ENCODE peak calls at places on chromosome 22, in nine cellular contexts. J is activated gamma-delta T cell treated with anti-CD3 and anti-CD28 coated beads, Interleukin-2, amount 50 U/mL, for 16 hours; L is SHP77 treated with DMSO at 0.1 percent for 48 hours; B is stimulated activated CD4-positive, alpha-beta T cell treated with anti-CD3 and anti-CD28 coated beads, Interleukin-12 subunit alpha, Interleukin-12 subunit beta, amount 100 ng/mL, for 4 hours; Y is ACHN; K is fibroblast of the conjunctiva; N is T-helper 1 cell; T is tibial artery; X is HCEC 1CT. U is an unnamed sample.

GRCh38 chr22:23182289-23183106 is 2.2 kb downstream of the BCR start:
- DNase-seq in L (no peak), N (no peak), J (no peak), Y (peak), T (no peak), X (no peak), B (peak), K (no peak), U (no peak)

GRCh38 chr22:46087816-46088277 is 62.5 kb upstream of the PPARA start:
- DNase-seq in X (peak), T (peak), Y (no peak), K (peak), L (no peak), N (peak), J (no peak), B (no peak), U (no peak)

GRCh38 chr22:21876486-21877176 is 9.2 kb upstream of the MAPK1 start:
- DNase-seq in B (peak), Y (no peak), K (peak), X (peak), N (no peak), L (no peak), J (no peak), T (no peak), U (no peak)

GRCh38 chr22:41256898-41257260 is 16.1 kb upstream of the CHADL start:
- DNase-seq in X (no peak), J (no peak), Y (no peak), N (no peak), T (no peak), B (no peak), L (no peak), K (peak), U (no peak)

GRCh38 chr22:40666151-40666848 is 13.0 kb upstream of the MCHR1 start:
- DNase-seq in N (no peak), X (no peak), T (peak), Y (no peak), J (no peak), L (no peak), B (no peak), K (no peak), U (no peak)

GRCh38 chr22:28799125-28799833 is 1.1 kb downstream of the XBP1 start:
- DNase-seq in X (peak), N (no peak), J (no peak), K (peak), T (peak), L (no peak), B (no peak), Y (peak), U (peak)

GRCh38 chr22:38066381-38067027 is 9.3 kb downstream of the PICK1 start:
- DNase-seq in T (no peak), L (no peak), Y (no peak), N (no peak), X (no peak), J (no peak), B (no peak), K (no peak), U (no peak)

GRCh38 chr22:28017558-28017820 is 98.4 kb upstream of the PITPNB start:
- DNase-seq in J (no peak), K (no peak), T (no peak), Y (no peak), B (no peak), X (no peak), L (no peak), N (no peak), U (no peak)

GRCh38 chr22:27124336-27125023 is 467.1 kb downstream of the MIAT start:
- DNase-seq in J (no peak), B (no peak), X (no peak), K (no peak), Y (no peak), T (peak), N (no peak), L (no peak), U (no peak)

GRCh38 chr22:20080776-20081654 is 974 bp downstream of the DGCR8 start:
- DNase-seq in J (no peak), Y (peak), T (no peak), K (no peak), B (no peak), L (no peak), N (no peak), X (peak), U (peak)

GRCh38 chr22:26709617-26710390 is 52.4 kb downstream of the MIAT start:
- DNase-seq in K (no peak), X (peak), N (no peak), T (no peak), B (no peak), Y (no peak), L (no peak), J (no peak), U (no peak)

GRCh38 chr22:43197271-43197941 is 10.5 kb upstream of the TTLL12 start:
- DNase-seq in J (no peak), T (no peak), X (no peak), N (no peak), B (no peak), K (no peak), Y (no peak), L (no peak), U (peak)

U was measured in foreskin melanocyte.